ENCODE peak calls at places on chromosomes 16 and 17, in five cellular contexts. U is H54, Y is ovary, Z is islet precursor cell, L is HEK293T. W is an unnamed sample.

GRCh38 chr16:81446318-81447275 is 2.0 kb downstream of the CMIP start:
- DNase-seq in U (no peak), Y (no peak), Z (peak; percentile 78), L (no peak), W (peak; percentile 75)

GRCh38 chr16:56722200-56722842 is 7.6 kb upstream of the NUP93 start:
- DNase-seq in U (no peak), Y (no peak), Z (no peak), L (no peak), W (no peak)

GRCh38 chr17:48125829-48126612 is 18.5 kb downstream of the SNX11 start:
- DNase-seq in U (no peak), Y (no peak), Z (no peak), L (no peak), W (no peak)

GRCh38 chr17:2195729-2196128 is 107.9 kb downstream of the SMG6 start:
- DNase-seq in U (no peak), Y (no peak), Z (no peak), L (no peak), W (no peak)

GRCh38 chr16:85083051-85083639 is 29.1 kb downstream of the CIBAR2 start:
- DNase-seq in U (no peak), Y (no peak), Z (no peak), L (no peak), W (no peak)

GRCh38 chr17:12736526-12736925 is 52.8 kb upstream of the ARHGAP44 start:
- DNase-seq in U (no peak), Y (no peak), Z (peak; percentile 50), L (no peak), W (no peak)

GRCh38 chr17:57038486-57038885 is 46.6 kb upstream of the AKAP1 start:
- DNase-seq in U (no peak), Y (no peak), Z (no peak), L (no peak), W (no peak)

GRCh38 chr17:50918933-50919296 is 52.8 kb upstream of the TOB1 start:
- DNase-seq in U (no peak), Y (no peak), Z (no peak), L (no peak), W (peak; percentile 72)

GRCh38 chr17:33968350-33969044 is 286.6 kb upstream of the CCL2 start:
- DNase-seq in U (peak; percentile 15), Y (no peak), Z (peak; percentile 82), L (no peak), W (no peak)

GRCh38 chr17:15368605-15369004 is 27.2 kb upstream of the TEKT3 start:
- DNase-seq in U (no peak), Y (no peak), Z (no peak), L (no peak), W (no peak)

GRCh38 chr17:28282596-28282995 is 36.4 kb upstream of the TMEM97 start:
- DNase-seq in U (no peak), Y (no peak), Z (peak; percentile 84), L (no peak), W (no peak)

GRCh38 chr16:89595330-89596060 is 17.9 kb upstream of the DPEP1 start:
- DNase-seq in U (no peak), Y (no peak), Z (no peak), L (no peak), W (no peak)

GRCh38 chr16:11670171-11671131 is 2.2 kb downstream of the SNN start:
- DNase-seq in U (no peak), Y (no peak), Z (peak; percentile 53), L (no peak), W (no peak)

GRCh38 chr17:74921045-74921681 is 1.9 kb downstream of the USH1G start:
- DNase-seq in U (no peak), Y (peak; percentile 46), Z (peak; percentile 56), L (no peak), W (no peak)

GRCh38 chr17:33520404-33521032 is 227.4 kb upstream of the ASIC2 start:
- DNase-seq in U (peak; percentile 12), Y (peak; percentile 22), Z (peak; percentile 87), L (peak; percentile 55), W (peak; percentile 62)

GRCh38 chr17:76271669-76272540 is 6.8 kb downstream of the UBALD2 start:
- DNase-seq in U (no peak), Y (peak; percentile 48), Z (peak; percentile 71), L (no peak), W (peak; percentile 55)

GRCh38 chr16:24717411-24717810 is 12.0 kb upstream of the TNRC6A start:
- DNase-seq in U (no peak), Y (no peak), Z (no peak), L (no peak), W (no peak)

GRCh38 chr17:75915268-75915667 is 10.6 kb upstream of the MRPL38 start:
- DNase-seq in U (no peak), Y (no peak), Z (no peak), L (no peak), W (no peak)

GRCh38 chr17:58060596-58061191 is 22.5 kb upstream of the DYNLL2 start:
- DNase-seq in U (no peak), Y (peak; percentile 75), Z (no peak), L (no peak), W (no peak)

GRCh38 chr16:87680272-87680644 is 78.0 kb downstream of the JPH3 start:
- DNase-seq in U (no peak), Y (no peak), Z (no peak), L (no peak), W (no peak)

GRCh38 chr17:27478901-27479531 is 22.8 kb downstream of the KSR1 start:
- DNase-seq in U (no peak), Y (no peak), Z (no peak), L (no peak), W (no peak)

GRCh38 chr17:48593840-48594411 is 347 bp upstream of the HOXB5 start:
- DNase-seq in U (no peak), Y (no peak), Z (peak; percentile 98), L (peak; percentile 77), W (no peak)

GRCh38 chr17:9473716-9474115 is 101.9 kb downstream of the STX8 start:
- DNase-seq in U (peak; percentile 55), Y (no peak), Z (no peak), L (no peak), W (no peak)

GRCh38 chr17:80195671-80196529 is 24.2 kb downstream of the SGSH start:
- DNase-seq in U (peak; percentile 27), Y (no peak), Z (no peak), L (peak; percentile 64), W (peak; percentile 42)

GRCh38 chr16:85202631-85203461 is 90.6 kb upstream of the CIBAR2 start:
- DNase-seq in U (no peak), Y (peak; percentile 93), Z (peak; percentile 95), L (no peak), W (peak; percentile 78)

GRCh38 chr17:3690094-3690715 is 5.8 kb downstream of the P2RX5 start:
- DNase-seq in U (no peak), Y (no peak), Z (peak; percentile 62), L (no peak), W (no peak)